ENCODE peak calls at places on chromosomes 13 and 19, in four cellular contexts. W, N, A and C are unnamed samples.

GRCh38 chr13:50589139-50589538 is 254.4 kb downstream of the DLEU7 start:
- DNase-seq in A (no peak), W (no peak), N (no peak), C (no peak)

GRCh38 chr19:52735734-52736133 is 890 bp upstream of the ZNF611 start:
- DNase-seq in A (no peak), N (peak), W (peak), C (no peak)

GRCh38 chr19:21835810-21836444 is at the start of gene ZNF43:
- DNase-seq in A (peak), W (peak), N (peak), C (peak)

GRCh38 chr19:35608250-35608649 is 4.3 kb upstream of the HAUS5 start:
- DNase-seq in N (no peak), A (peak), W (no peak), C (no peak)

GRCh38 chr13:112807653-112808376 is 118.0 kb downstream of the ATP11A start:
- DNase-seq in W (no peak), N (no peak), A (no peak), C (no peak)

GRCh38 chr19:3397266-3398022 is 31.1 kb downstream of the NFIC start:
- DNase-seq in A (no peak), W (peak), N (peak), C (no peak)

GRCh38 chr13:30143671-30144400 is 163.5 kb downstream of the KATNAL1 start:
- DNase-seq in W (no peak), N (no peak), A (no peak), C (no peak)

GRCh38 chr13:113952151-113952982 is 21.5 kb downstream of the C13orf46 start:
- DNase-seq in A (no peak), W (no peak), N (no peak), C (no peak)

GRCh38 chr13:39394811-39395685 is 207.9 kb downstream of the LHFPL6 start:
- DNase-seq in W (no peak), N (no peak), A (no peak), C (no peak)

GRCh38 chr13:71813187-71813586 is 53.8 kb downstream of the DACH1 start:
- DNase-seq in W (no peak), A (no peak), N (no peak), C (no peak)

GRCh38 chr13:97855570-97855970 is 97.9 kb upstream of the IPO5 start:
- DNase-seq in W (peak), N (no peak), A (peak), C (peak)

GRCh38 chr19:56367829-56368711 is 25.3 kb downstream of the ZNF582 start:
- DNase-seq in A (peak), W (peak), N (peak), C (peak)

GRCh38 chr13:110155072-110155471 is 151.9 kb downstream of the COL4A1 start:
- DNase-seq in A (no peak), N (no peak), W (no peak), C (no peak)

GRCh38 chr19:43624933-43625332 is 5.5 kb upstream of the ZNF428 start:
- DNase-seq in W (peak), N (peak), A (peak), C (peak)

GRCh38 chr19:19538767-19539166 is 702 bp downstream of the CILP2 start:
- DNase-seq in N (no peak), A (no peak), W (no peak), C (no peak)

GRCh38 chr19:37980419-37980975 is 73.5 kb downstream of the SIPA1L3 start:
- DNase-seq in W (no peak), N (no peak), A (no peak), C (no peak)

GRCh38 chr19:48754950-48755645 is at the start of gene FGF21:
- DNase-seq in W (no peak), N (no peak), A (no peak), C (no peak)

GRCh38 chr13:98496239-98496668 is 80.7 kb downstream of the STK24 start:
- DNase-seq in W (no peak), A (no peak), N (no peak), C (no peak)

GRCh38 chr13:90201198-90201597 is 1146.3 kb upstream of the MIR17HG start:
- DNase-seq in N (no peak), A (no peak), W (no peak), C (no peak)

GRCh38 chr19:30710721-30711120 is 338.5 kb downstream of the ZNF536 start:
- DNase-seq in W (no peak), A (no peak), N (no peak), C (no peak)

GRCh38 chr13:100721885-100722512 is 47.4 kb upstream of the TMTC4 start:
- DNase-seq in N (no peak), W (peak), A (peak), C (peak)

GRCh38 chr19:36771275-36772231 is 1.1 kb downstream of the ZNF850 start:
- DNase-seq in W (peak), A (peak), N (peak), C (peak)

GRCh38 chr19:11300811-11301120 is 4.8 kb downstream of the TSPAN16 start:
- DNase-seq in A (no peak), N (no peak), W (no peak), C (no peak)

GRCh38 chr19:18551631-18552030 is 6.0 kb upstream of the KXD1 start:
- DNase-seq in W (no peak), N (no peak), A (no peak), C (no peak)

GRCh38 chr19:38049105-38049649 is 142.2 kb downstream of the SIPA1L3 start:
- DNase-seq in N (no peak), W (no peak), A (peak), C (peak)

GRCh38 chr19:52923782-52924593 is 760 bp upstream of the ZNF888 start:
- DNase-seq in W (no peak), A (no peak), N (peak), C (no peak)

GRCh38 chr19:3695986-3696659 is 4.1 kb downstream of the PIP5K1C start:
- DNase-seq in A (no peak), W (no peak), N (no peak), C (no peak)

GRCh38 chr19:21328402-21328801 is 808 bp downstream of the ZNF708 start:
- DNase-seq in W (peak), A (peak), N (no peak), C (peak)

GRCh38 chr13:42078113-42078769 is 29.8 kb downstream of the DGKH start:
- DNase-seq in N (no peak), W (peak), A (no peak), C (no peak)

GRCh38 chr13:102399791-102400618 is 1.8 kb downstream of the FGF14 start:
- DNase-seq in N (no peak), W (peak), A (peak), C (peak)

GRCh38 chr13:100300708-100301107 is 211.8 kb downstream of the PCCA start:
- DNase-seq in W (peak), N (no peak), A (no peak), C (no peak)

GRCh38 chr13:83613524-83613923 is 268.8 kb downstream of the SLITRK1 start:
- DNase-seq in N (no peak), W (no peak), A (no peak), C (no peak)

GRCh38 chr13:18236528-18236815 is 945.2 kb downstream of the TUBA3C start:
- DNase-seq in N (no peak), W (no peak), A (no peak), C (no peak)

GRCh38 chr13:25574437-25575426 is 203.0 kb downstream of the ATP8A2 start:
- DNase-seq in W (peak), A (peak), N (peak), C (peak)

GRCh38 chr13:25575562-25575961 is 203.8 kb downstream of the ATP8A2 start:
- DNase-seq in A (no peak), N (no peak), W (no peak), C (no peak)

GRCh38 chr13:25570185-25570584 is 198.4 kb downstream of the ATP8A2 start:
- DNase-seq in A (no peak), W (no peak), N (no peak), C (no peak)

GRCh38 chr13:25571237-25571636 is 199.5 kb downstream of the ATP8A2 start:
- DNase-seq in W (no peak), N (no peak), A (no peak), C (no peak)
- TF ChIP-seq CTCF in W (peak), N (no peak), A (no peak), C (no peak)

DNA sequence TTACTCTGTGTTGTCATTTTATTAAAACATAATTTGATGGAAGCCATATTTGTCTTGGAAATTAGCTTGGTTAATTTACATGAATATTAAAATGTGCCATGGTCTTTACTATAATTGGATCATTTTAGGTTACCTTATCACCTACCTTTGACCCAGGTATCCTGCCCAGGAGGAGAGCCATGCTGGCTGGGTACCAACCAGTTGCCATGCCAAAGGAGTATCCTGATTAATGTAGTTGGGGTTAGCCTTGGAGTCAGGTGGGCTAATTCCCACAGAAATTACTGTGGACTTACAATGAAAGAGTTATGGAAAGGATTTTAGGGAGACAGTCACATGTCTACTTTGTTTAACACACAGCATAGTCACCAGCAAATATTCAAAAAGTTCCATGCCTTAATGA is 32.0 kb downstream of the NDFIP2 start:
- DNase-seq in N (no peak), A (no peak), W (no peak), C (no peak)
- TF ChIP-seq CTCF in N (no peak), A (no peak), W (no peak), C (no peak)

GRCh38 chr13:26604784-26605183 is 47.3 kb downstream of the WASF3 start:
- DNase-seq in A (no peak), W (no peak), N (peak), C (no peak)

GRCh38 chr13:26602783-26603182 is 45.3 kb downstream of the WASF3 start:
- DNase-seq in A (no peak), N (no peak), W (no peak), C (no peak)

GRCh38 chr13:26601669-26602068 is 44.2 kb downstream of the WASF3 start:
- DNase-seq in A (peak), N (no peak), W (no peak), C (peak)

GRCh38 chr13:26600345-26600761 is 42.9 kb downstream of the WASF3 start:
- DNase-seq in A (no peak), W (no peak), N (no peak), C (no peak)

DNA sequence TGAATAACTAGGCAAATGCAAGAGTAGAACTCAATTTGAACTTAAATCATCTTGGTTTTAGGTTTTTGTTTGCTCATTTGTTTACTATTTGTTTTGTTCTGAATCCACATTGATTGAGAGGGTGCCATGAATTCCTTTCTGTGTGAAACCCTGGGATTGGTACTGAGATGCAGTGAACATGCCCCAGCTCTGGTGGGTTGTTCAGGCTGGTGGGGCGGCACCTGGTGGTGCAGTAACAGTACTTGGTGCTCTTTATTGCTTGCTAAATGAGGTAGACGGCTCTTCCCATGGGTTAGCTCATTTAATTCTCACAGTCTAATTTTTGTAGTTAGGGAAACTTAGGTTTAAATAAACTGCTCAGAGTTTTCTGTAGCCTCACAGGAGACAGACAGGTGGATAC is 48.4 kb downstream of the WASF3 start:
- DNase-seq in N (no peak), A (no peak), W (peak), C (no peak)
- TF ChIP-seq CTCF in N (no peak), A (no peak), W (peak), C (peak)

GRCh38 chr19:1774999-1775772 is 21.9 kb downstream of the ONECUT3 start:
- DNase-seq in A (no peak), W (no peak), N (no peak), C (peak)
- TF ChIP-seq CTCF in A (peak), W (peak), N (peak), C (peak)

GRCh38 chr13:73765651-73766384 is 368.4 kb downstream of the KLF12 start:
- DNase-seq in A (peak), N (peak), W (peak), C (no peak)

GRCh38 chr13:73772449-73773186 is 361.6 kb downstream of the KLF12 start:
- DNase-seq in A (no peak), N (no peak), W (no peak), C (no peak)

GRCh38 chr13:73767191-73767741 is 366.9 kb downstream of the KLF12 start:
- DNase-seq in N (no peak), A (no peak), W (peak), C (no peak)

GRCh38 chr13:73767747-73768315 is 366.4 kb downstream of the KLF12 start:
- DNase-seq in A (no peak), N (no peak), W (peak), C (no peak)
- TF ChIP-seq CTCF in A (peak), N (no peak), W (peak), C (peak)

GRCh38 chr19:50546527-50547221 is 21.6 kb downstream of the LRRC4B start:
- DNase-seq in N (no peak), A (no peak), W (no peak), C (no peak)

GRCh38 chr19:50549059-50549926 is 18.9 kb downstream of the LRRC4B start:
- DNase-seq in A (no peak), W (no peak), N (no peak), C (no peak)

GRCh38 chr19:50549927-50550593 is 18.2 kb downstream of the LRRC4B start:
- DNase-seq in W (no peak), N (no peak), A (no peak), C (no peak)

GRCh38 chr19:50548191-50549058 is 19.8 kb downstream of the LRRC4B start:
- DNase-seq in A (no peak), N (no peak), W (no peak), C (no peak)

DNA sequence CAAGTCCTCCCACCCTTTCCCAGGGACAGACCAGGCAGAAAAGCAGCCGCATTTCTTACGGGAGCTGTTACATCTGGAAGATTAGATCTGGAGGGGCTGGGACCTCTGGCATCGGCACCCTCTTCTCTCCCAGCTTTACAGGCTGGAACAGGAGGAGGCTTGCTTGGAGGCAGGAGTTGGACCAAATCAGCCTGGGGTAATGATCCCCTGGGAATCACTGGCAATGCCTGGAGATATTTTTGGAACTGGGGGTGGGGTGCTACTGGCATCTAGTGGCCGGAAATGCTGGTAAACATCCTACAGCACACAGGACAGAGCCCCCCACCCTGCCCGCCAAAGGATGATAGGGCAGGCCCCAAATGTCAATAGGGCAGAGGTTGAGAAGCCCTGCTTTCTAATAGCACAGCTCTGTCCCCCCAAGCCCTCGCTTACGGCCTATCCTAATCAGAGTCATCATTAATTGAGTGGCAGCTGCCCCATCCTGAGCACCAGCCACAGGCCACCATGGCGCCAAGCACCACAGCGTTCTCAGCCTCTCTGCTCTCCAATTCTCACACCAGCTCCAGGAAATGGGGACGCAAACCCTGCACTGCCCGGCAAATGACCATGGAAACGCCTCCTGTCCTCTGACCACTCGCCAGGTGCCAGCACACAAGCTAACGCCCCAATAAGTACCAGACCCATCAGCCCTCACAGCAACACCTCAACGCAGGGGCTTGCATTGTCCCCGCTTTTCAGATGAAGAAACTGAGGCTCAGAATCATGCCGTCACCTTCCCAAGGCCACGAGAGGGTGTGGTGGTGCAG is 20.6 kb downstream of the LRRC4B start:
- DNase-seq in A (no peak), N (no peak), W (no peak), C (no peak)
- TF ChIP-seq CTCF in A (no peak), N (no peak), W (peak), C (no peak)